ENCODE peak calls at places on chromosomes 16 and 17, in six cellular contexts. One of them, this sample, is unnamed.

GRCh38 chr16:28218109-28218508 is 6.3 kb upstream of the XPO6 start:
- DNase-seq in GM12878: no peak
- DNase-seq in endodermal cell: peak; percentile 76
- DNase-seq in mammary epithelial cell: peak; percentile 43
- DNase-seq in kidney: no peak
- DNase-seq in adipocyte: peak; percentile 47
- DNase-seq in this sample: no peak

GRCh38 chr17:50977487-50978159 is 111.5 kb upstream of the TOB1 start:
- DNase-seq in GM12878: no peak
- DNase-seq in endodermal cell: no peak
- DNase-seq in mammary epithelial cell: no peak
- DNase-seq in kidney: no peak
- DNase-seq in adipocyte: no peak
- DNase-seq in this sample: no peak

GRCh38 chr17:75535119-75535537 is 9.6 kb downstream of the LLGL2 start:
- DNase-seq in GM12878: peak; percentile 26
- DNase-seq in endodermal cell: no peak
- DNase-seq in mammary epithelial cell: no peak
- DNase-seq in kidney: no peak
- DNase-seq in adipocyte: no peak
- DNase-seq in this sample: no peak

GRCh38 chr16:83118365-83118764 is 491.6 kb downstream of the CDH13 start:
- DNase-seq in GM12878: no peak
- DNase-seq in endodermal cell: no peak
- DNase-seq in mammary epithelial cell: no peak
- DNase-seq in kidney: no peak
- DNase-seq in adipocyte: no peak
- DNase-seq in this sample: no peak

GRCh38 chr16:75319513-75320401 is 68.3 kb upstream of the BCAR1 start:
- DNase-seq in GM12878: peak; percentile 78
- DNase-seq in endodermal cell: no peak
- DNase-seq in mammary epithelial cell: peak; percentile 73
- DNase-seq in kidney: no peak
- DNase-seq in adipocyte: peak; percentile 81
- DNase-seq in this sample: no peak

GRCh38 chr17:70278846-70279465 is 109.6 kb downstream of the KCNJ2 start:
- DNase-seq in GM12878: no peak
- DNase-seq in endodermal cell: no peak
- DNase-seq in mammary epithelial cell: no peak
- DNase-seq in kidney: no peak
- DNase-seq in adipocyte: no peak
- DNase-seq in this sample: no peak

GRCh38 chr17:205176-205538 is 23.7 kb upstream of the DOC2B start:
- DNase-seq in GM12878: no peak
- DNase-seq in endodermal cell: no peak
- DNase-seq in mammary epithelial cell: no peak
- DNase-seq in kidney: peak; percentile 59
- DNase-seq in adipocyte: no peak
- DNase-seq in this sample: no peak

GRCh38 chr17:77372444-77373297 is 231.9 kb downstream of the SEC14L1 start:
- DNase-seq in GM12878: no peak
- DNase-seq in endodermal cell: peak; percentile 98
- DNase-seq in mammary epithelial cell: peak; percentile 54
- DNase-seq in kidney: peak; percentile 96
- DNase-seq in adipocyte: peak; percentile 94
- DNase-seq in this sample: no peak

GRCh38 chr17:62920300-62920699 is 45.7 kb upstream of the TANC2 start:
- DNase-seq in GM12878: no peak
- DNase-seq in endodermal cell: no peak
- DNase-seq in mammary epithelial cell: no peak
- DNase-seq in kidney: no peak
- DNase-seq in adipocyte: no peak
- DNase-seq in this sample: no peak

GRCh38 chr16:67883146-67883871 is 1.4 kb upstream of the NRN1L start:
- DNase-seq in GM12878: no peak
- DNase-seq in endodermal cell: no peak
- DNase-seq in mammary epithelial cell: no peak
- DNase-seq in kidney: no peak
- DNase-seq in adipocyte: no peak
- DNase-seq in this sample: no peak

GRCh38 chr17:38875477-38876080 is 5.7 kb downstream of the LASP1 start:
- DNase-seq in GM12878: no peak
- DNase-seq in endodermal cell: peak; percentile 61
- DNase-seq in mammary epithelial cell: no peak
- DNase-seq in kidney: no peak
- DNase-seq in adipocyte: peak; percentile 64
- DNase-seq in this sample: no peak

GRCh38 chr17:64159051-64159590 is 29.2 kb upstream of the ERN1 start:
- DNase-seq in GM12878: no peak
- DNase-seq in endodermal cell: peak; percentile 63
- DNase-seq in mammary epithelial cell: no peak
- DNase-seq in kidney: no peak
- DNase-seq in adipocyte: no peak
- DNase-seq in this sample: no peak

GRCh38 chr17:16818340-16818739 is 128.3 kb downstream of the CCDC144A start:
- DNase-seq in GM12878: no peak
- DNase-seq in endodermal cell: peak; percentile 90
- DNase-seq in mammary epithelial cell: no peak
- DNase-seq in kidney: no peak
- DNase-seq in adipocyte: no peak
- DNase-seq in this sample: no peak

GRCh38 chr16:73082608-73083007 is 34.7 kb upstream of the ZFHX3 start:
- DNase-seq in GM12878: no peak
- DNase-seq in endodermal cell: no peak
- DNase-seq in mammary epithelial cell: peak; percentile 98
- DNase-seq in kidney: no peak
- DNase-seq in adipocyte: peak; percentile 90
- DNase-seq in this sample: peak; percentile 70

GRCh38 chr17:54807331-54807730 is 93.3 kb upstream of the TOM1L1 start:
- DNase-seq in GM12878: no peak
- DNase-seq in endodermal cell: no peak
- DNase-seq in mammary epithelial cell: no peak
- DNase-seq in kidney: no peak
- DNase-seq in adipocyte: no peak
- DNase-seq in this sample: no peak

GRCh38 chr16:81112453-81112852 is 16.3 kb upstream of the GCSH start:
- DNase-seq in GM12878: no peak
- DNase-seq in endodermal cell: no peak
- DNase-seq in mammary epithelial cell: no peak
- DNase-seq in kidney: no peak
- DNase-seq in adipocyte: no peak
- DNase-seq in this sample: no peak

GRCh38 chr17:65218261-65218660 is 81.1 kb downstream of the RGS9 start:
- DNase-seq in GM12878: no peak
- DNase-seq in endodermal cell: no peak
- DNase-seq in mammary epithelial cell: no peak
- DNase-seq in kidney: no peak
- DNase-seq in adipocyte: peak; percentile 35
- DNase-seq in this sample: no peak

GRCh38 chr17:75065562-75066151 is 18.6 kb downstream of the KCTD2 start:
- DNase-seq in GM12878: no peak
- DNase-seq in endodermal cell: no peak
- DNase-seq in mammary epithelial cell: no peak
- DNase-seq in kidney: no peak
- DNase-seq in adipocyte: no peak
- DNase-seq in this sample: no peak

GRCh38 chr16:4679156-4679853 is 14.1 kb upstream of the NUDT16L1 start:
- DNase-seq in GM12878: no peak
- DNase-seq in endodermal cell: peak; percentile 29
- DNase-seq in mammary epithelial cell: no peak
- DNase-seq in kidney: no peak
- DNase-seq in adipocyte: no peak
- DNase-seq in this sample: no peak

GRCh38 chr16:4679854-4680636 is 13.3 kb upstream of the NUDT16L1 start:
- DNase-seq in GM12878: no peak
- DNase-seq in endodermal cell: peak; percentile 43
- DNase-seq in mammary epithelial cell: peak; percentile 96
- DNase-seq in kidney: peak; percentile 92
- DNase-seq in adipocyte: no peak
- DNase-seq in this sample: peak; percentile 66

GRCh38 chr16:4682084-4682581 is 11.2 kb upstream of the NUDT16L1 start:
- DNase-seq in GM12878: no peak
- DNase-seq in endodermal cell: peak; percentile 42
- DNase-seq in mammary epithelial cell: no peak
- DNase-seq in kidney: no peak
- DNase-seq in adipocyte: no peak
- DNase-seq in this sample: no peak

GRCh38 chr16:4681471-4682083 is 11.8 kb upstream of the NUDT16L1 start:
- DNase-seq in GM12878: no peak
- DNase-seq in endodermal cell: peak; percentile 38
- DNase-seq in mammary epithelial cell: no peak
- DNase-seq in kidney: no peak
- DNase-seq in adipocyte: no peak
- DNase-seq in this sample: no peak

DNA sequence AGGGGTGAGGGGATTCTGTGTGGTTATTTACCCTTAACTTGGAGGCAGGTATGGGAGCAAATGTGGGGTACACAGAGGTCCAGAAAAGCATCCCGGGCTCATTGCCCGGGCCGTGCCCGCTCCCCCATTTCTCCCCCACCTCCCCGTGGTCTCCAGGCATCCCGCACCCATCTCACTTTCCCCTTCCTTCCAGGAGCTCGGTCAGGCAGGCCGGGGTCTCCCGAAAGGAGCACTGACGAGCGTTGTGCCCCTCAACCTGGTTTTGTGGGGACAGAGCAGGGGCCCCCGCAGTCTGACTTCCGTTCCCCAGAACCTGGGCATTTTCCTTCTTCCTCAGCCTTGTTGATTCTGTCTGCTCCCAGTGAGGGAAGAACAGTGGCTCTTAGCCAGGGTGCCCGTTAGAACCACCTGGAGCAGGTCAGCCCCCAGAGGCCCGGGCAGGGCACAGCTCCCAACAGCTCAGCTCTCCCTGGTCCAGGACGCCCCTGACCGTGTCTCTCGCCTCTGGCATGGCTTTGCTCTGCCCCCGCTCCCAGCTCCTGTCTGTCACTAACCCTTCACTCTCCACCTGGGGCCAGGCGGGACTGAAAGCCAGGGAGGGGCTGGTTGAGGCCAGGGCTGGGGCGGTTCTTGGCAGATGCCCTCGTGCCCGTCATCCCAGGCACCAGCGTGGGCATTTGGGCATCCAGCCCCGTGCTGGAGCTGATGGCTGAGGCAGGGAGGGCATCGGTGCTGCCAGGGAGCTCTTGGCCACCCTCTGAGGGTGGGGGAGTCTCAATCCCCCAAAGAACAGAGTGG is 12.5 kb upstream of the NUDT16L1 start:
- DNase-seq in GM12878: no peak
- DNase-seq in endodermal cell: peak; percentile 42
- DNase-seq in mammary epithelial cell: no peak
- DNase-seq in kidney: peak; percentile 77
- DNase-seq in adipocyte: no peak
- DNase-seq in this sample: no peak
- H3K4me3 ChIP-seq in GM12878: no peak overlapping the region
- H3K4me3 ChIP-seq in endodermal cell: no peak overlapping the region
- H3K4me3 ChIP-seq in mammary epithelial cell: peak overlapping the region; percentile 44
- H3K4me3 ChIP-seq in kidney: no peak overlapping the region
- H3K4me3 ChIP-seq in adipocyte: peak overlapping the region; percentile 76
- H3K4me3 ChIP-seq in this sample: peak overlapping the region; percentile 68

DNA sequence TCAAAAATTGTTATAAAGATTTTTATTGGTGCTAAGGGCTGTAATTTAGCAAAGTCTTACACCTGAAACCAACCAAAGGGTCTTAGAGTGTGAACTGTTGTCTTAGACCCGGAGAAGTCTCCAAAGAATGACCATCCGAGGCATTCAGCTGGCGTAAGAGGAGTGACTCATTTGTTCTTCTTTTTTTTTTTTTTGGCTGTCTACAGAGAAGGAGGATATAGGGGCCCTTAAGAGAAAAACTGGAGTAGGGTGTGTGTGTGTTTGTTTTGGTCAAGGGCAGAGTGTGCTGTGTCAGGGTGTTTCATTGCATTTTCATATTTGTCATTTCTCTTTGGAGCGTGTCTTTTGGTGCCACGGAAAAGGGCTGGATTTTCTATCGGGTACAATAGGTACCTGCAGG is 508.0 kb downstream of the WWOX start:
- DNase-seq in GM12878: no peak
- DNase-seq in endodermal cell: no peak
- DNase-seq in mammary epithelial cell: no peak
- DNase-seq in kidney: no peak
- DNase-seq in adipocyte: no peak
- DNase-seq in this sample: no peak
- H3K9ac ChIP-seq in GM12878: no peak overlapping the region
- H3K9ac ChIP-seq in endodermal cell: no peak overlapping the region
- H3K9ac ChIP-seq in mammary epithelial cell: no peak overlapping the region
- H3K9ac ChIP-seq in kidney: no peak overlapping the region
- H3K9ac ChIP-seq in adipocyte: no peak overlapping the region
- H3K9ac ChIP-seq in this sample: no peak overlapping the region

GRCh38 chr17:81578038-81578441 is 25.9 kb upstream of the FAAP100 start:
- DNase-seq in GM12878: no peak
- DNase-seq in endodermal cell: no peak
- DNase-seq in mammary epithelial cell: peak; percentile 28
- DNase-seq in kidney: peak; percentile 59
- DNase-seq in adipocyte: peak; percentile 25
- DNase-seq in this sample: no peak

GRCh38 chr17:81575836-81576235 is 23.7 kb upstream of the FAAP100 start:
- DNase-seq in GM12878: no peak
- DNase-seq in endodermal cell: no peak
- DNase-seq in mammary epithelial cell: no peak
- DNase-seq in kidney: no peak
- DNase-seq in adipocyte: no peak
- DNase-seq in this sample: no peak

GRCh38 chr17:81577278-81578000 is 25.3 kb upstream of the FAAP100 start:
- DNase-seq in GM12878: no peak
- DNase-seq in endodermal cell: no peak
- DNase-seq in mammary epithelial cell: no peak
- DNase-seq in kidney: peak; percentile 37
- DNase-seq in adipocyte: peak; percentile 22
- DNase-seq in this sample: no peak

GRCh38 chr17:81578561-81579225 is 26.5 kb upstream of the FAAP100 start:
- DNase-seq in GM12878: no peak
- DNase-seq in endodermal cell: no peak
- DNase-seq in mammary epithelial cell: peak; percentile 62
- DNase-seq in kidney: no peak
- DNase-seq in adipocyte: no peak
- DNase-seq in this sample: no peak

GRCh38 chr17:81576621-81577277 is 24.6 kb upstream of the FAAP100 start:
- DNase-seq in GM12878: no peak
- DNase-seq in endodermal cell: no peak
- DNase-seq in mammary epithelial cell: peak; percentile 70
- DNase-seq in kidney: peak; percentile 67
- DNase-seq in adipocyte: peak; percentile 85
- DNase-seq in this sample: no peak
- H3K4me3 ChIP-seq in GM12878: no peak overlapping the region
- H3K4me3 ChIP-seq in endodermal cell: no peak overlapping the region
- H3K4me3 ChIP-seq in mammary epithelial cell: no peak overlapping the region
- H3K4me3 ChIP-seq in kidney: no peak overlapping the region
- H3K4me3 ChIP-seq in adipocyte: peak overlapping the region; percentile 61
- H3K4me3 ChIP-seq in this sample: no peak overlapping the region

DNA sequence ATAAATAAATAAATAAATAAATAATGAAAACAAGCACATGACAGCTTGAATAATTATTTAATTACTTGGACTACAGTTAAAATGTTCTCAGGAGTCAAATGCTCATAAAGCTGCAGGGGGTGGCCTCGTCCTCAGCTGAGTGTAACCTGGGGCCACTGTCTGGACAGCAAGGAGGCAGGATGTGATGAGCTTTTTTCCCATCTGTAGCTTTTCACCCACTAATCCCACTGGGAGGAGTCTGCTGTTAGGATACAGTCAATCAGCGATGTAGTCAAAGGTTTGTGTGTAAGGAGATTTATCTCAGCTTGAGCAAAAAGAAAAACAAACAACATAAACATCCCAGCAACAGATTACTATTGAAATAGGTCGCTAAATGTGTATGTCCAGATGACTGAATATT is 22.5 kb downstream of the ZCCHC14 start:
- DNase-seq in GM12878: no peak
- DNase-seq in endodermal cell: no peak
- DNase-seq in mammary epithelial cell: no peak
- DNase-seq in kidney: no peak
- DNase-seq in adipocyte: no peak
- DNase-seq in this sample: no peak
- H3K9ac ChIP-seq in GM12878: no peak overlapping the region
- H3K9ac ChIP-seq in endodermal cell: no peak overlapping the region
- H3K9ac ChIP-seq in mammary epithelial cell: no peak overlapping the region
- H3K9ac ChIP-seq in kidney: no peak overlapping the region
- H3K9ac ChIP-seq in adipocyte: peak overlapping the region; percentile 71
- H3K9ac ChIP-seq in this sample: no peak overlapping the region

This sample was measured in keratinocyte.